ENCODE peak calls at places on chromosomes 5 and 9, in six cellular contexts. K is ascending aorta; P is cardiac muscle cell; N is heart right ventricle; D is CD4-positive, alpha-beta memory T cell; H is lower lobe of right lung. G is an unnamed sample. For H3K27me3, the result is how much of the 10 kb centered on the place peaks cover.

GRCh38 chr5:106376522-106376921 is 1294.2 kb downstream of the EFNA5 start:
- DNase-seq in N (no peak), K (no peak), H (no peak), P (no peak), D (no peak), G (no peak)

GRCh38 chr5:173324115-173325001 is 3.9 kb downstream of the STC2 start:
- DNase-seq in P (no peak), D (no peak), K (peak), N (peak), H (peak), G (peak)

GRCh38 chr5:150587016-150587415 is 53.4 kb upstream of the SYNPO start:
- DNase-seq in N (no peak), D (no peak), P (no peak), H (no peak), K (no peak), G (no peak)

GRCh38 chr5:135985946-135986345 is 31.2 kb upstream of the LECT2 start:
- DNase-seq in K (no peak), D (no peak), N (no peak), H (no peak), P (no peak), G (no peak)

GRCh38 chr9:27125936-27126335 is 16.9 kb downstream of the TEK start:
- DNase-seq in D (no peak), N (no peak), P (no peak), K (no peak), H (no peak), G (no peak)

GRCh38 chr5:65482280-65482726 is 583 bp upstream of the ADAMTS6 start:
- DNase-seq in P (peak), K (no peak), H (no peak), N (no peak), D (peak), G (no peak)

GRCh38 chr9:86714976-86715375 is 232.3 kb downstream of the GAS1 start:
- DNase-seq in N (no peak), D (no peak), K (no peak), P (no peak), H (no peak), G (no peak)

GRCh38 chr5:140020601-140021177 is 22.4 kb downstream of the NRG2 start:
- DNase-seq in H (no peak), K (no peak), D (no peak), P (no peak), N (no peak), G (no peak)

GRCh38 chr5:139863855-139864558 is 68.4 kb downstream of the PSD2 start:
- DNase-seq in H (peak), K (peak), D (peak), P (peak), N (peak), G (no peak)

GRCh38 chr5:33198816-33199215 is 241.9 kb upstream of the TARS1 start:
- DNase-seq in N (no peak), H (no peak), P (no peak), K (no peak), D (no peak), G (no peak)

GRCh38 chr9:76441551-76442322 is 17.2 kb upstream of the GCNT1 start:
- DNase-seq in N (no peak), D (no peak), P (no peak), H (no peak), K (no peak), G (no peak)

GRCh38 chr9:113274474-113275146 is 762 bp downstream of the CDC26 start:
- DNase-seq in H (no peak), K (no peak), D (peak), P (peak), N (no peak), G (no peak)

GRCh38 chr9:73667749-73668148 is 516.1 kb downstream of the ANXA1 start:
- DNase-seq in D (no peak), H (no peak), K (no peak), N (no peak), P (no peak), G (no peak)

GRCh38 chr9:98899399-98900056 is 44.2 kb upstream of the COL15A1 start:
- DNase-seq in P (peak), N (no peak), D (no peak), H (no peak), K (no peak), G (no peak)

GRCh38 chr9:100087218-100087617 is 11.6 kb downstream of the ERP44 start:
- DNase-seq in P (no peak), N (no peak), H (no peak), D (peak), K (no peak), G (no peak)

GRCh38 chr9:112000743-112001142 is 104.1 kb downstream of the UGCG start:
- DNase-seq in D (no peak), P (no peak), N (no peak), K (no peak), H (no peak), G (no peak)

GRCh38 chr9:127360205-127360604 is 36.8 kb upstream of the SLC2A8 start:
- DNase-seq in K (no peak), D (no peak), P (no peak), N (no peak), H (no peak), G (no peak)

GRCh38 chr5:54460181-54460919 is 4.9 kb downstream of the HSPB3 start:
- DNase-seq in H (no peak), P (peak), D (no peak), N (no peak), K (no peak), G (no peak)

GRCh38 chr5:122726990-122727616 is 47.8 kb upstream of the SNX2 start:
- DNase-seq in D (no peak), K (no peak), N (no peak), P (no peak), H (no peak), G (no peak)

GRCh38 chr9:91415290-91415689 is 8.3 kb downstream of the NFIL3 start:
- DNase-seq in D (no peak), P (no peak), K (no peak), N (no peak), H (no peak), G (no peak)

GRCh38 chr5:155834271-155834975 is 492.5 kb upstream of the SGCD start:
- DNase-seq in H (no peak), N (no peak), K (no peak), P (no peak), D (no peak), G (no peak)

GRCh38 chr5:103546858-103547257 is 15.7 kb downstream of the NUDT12 start:
- DNase-seq in K (no peak), D (no peak), P (no peak), N (no peak), H (no peak), G (no peak)

GRCh38 chr5:164741376-164741775 is 1236.0 kb downstream of the MAT2B start:
- DNase-seq in H (no peak), K (no peak), P (no peak), N (no peak), D (no peak), G (no peak)

GRCh38 chr5:52620315-52620714 is 167.4 kb upstream of the ITGA1 start:
- DNase-seq in H (no peak), N (no peak), K (no peak), D (no peak), P (no peak), G (no peak)

GRCh38 chr9:95313010-95313498 is 4.5 kb downstream of the FANCC start:
- DNase-seq in K (peak), N (peak), H (peak), P (peak), D (no peak), G (no peak)

GRCh38 chr9:110443146-110443877 is 105.6 kb upstream of the TXNDC8 start:
- DNase-seq in K (no peak), D (no peak), N (no peak), H (no peak), P (no peak), G (no peak)

GRCh38 chr5:181052928-181053759 is 13.1 kb downstream of the BTNL9 start:
- DNase-seq in N (no peak), H (no peak), K (no peak), P (peak), D (peak), G (no peak)

GRCh38 chr9:107260437-107261081 is 22.5 kb upstream of the RAD23B start:
- DNase-seq in D (no peak), K (no peak), P (no peak), H (no peak), N (no peak), G (no peak)

GRCh38 chr9:109166771-109167601 is at the start of gene FRRS1L:
- DNase-seq in N (no peak), K (no peak), D (no peak), P (peak), H (no peak), G (no peak)

GRCh38 chr9:135015565-135015964 is 71.9 kb upstream of the OLFM1 start:
- DNase-seq in K (no peak), N (no peak), H (no peak), P (no peak), D (no peak), G (no peak)

GRCh38 chr9:86413966-86414880 is 60.0 kb upstream of the TUT7 start:
- DNase-seq in H (no peak), K (no peak), D (peak), N (no peak), P (peak), G (no peak)

GRCh38 chr5:43039468-43040286 is 442 bp downstream of the ANXA2R start:
- DNase-seq in H (peak), N (peak), K (peak), P (peak), D (peak), G (peak)
- H3K27me3 ChIP-seq in H (under half), N (half or more), K (under half), P (half or more), D (under half), G (half or more)

DNA sequence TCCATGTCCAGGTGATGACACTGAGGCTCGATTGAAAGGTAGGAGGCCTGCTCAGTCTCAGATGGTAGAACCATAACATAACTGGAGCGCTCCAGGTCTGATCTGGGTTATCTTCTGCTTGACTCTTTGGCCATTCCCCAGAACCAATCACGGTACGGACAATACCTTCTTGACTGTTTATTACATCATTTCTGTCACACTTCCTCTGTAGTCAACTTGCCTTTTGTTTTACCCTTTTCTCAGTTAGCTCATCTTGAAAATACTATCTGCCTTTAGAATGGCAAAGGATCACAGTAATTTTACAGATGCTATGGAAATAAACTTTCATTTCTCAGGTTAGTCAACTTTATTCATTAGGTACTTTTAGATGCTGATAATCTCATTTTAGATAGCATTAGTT is 22.4 kb downstream of the GLRA1 start:
- DNase-seq in N (no peak), P (no peak), D (no peak), K (no peak), H (no peak), G (no peak)
- H3K4me3 ChIP-seq in N (no peak), P (no peak), D (no peak), K (no peak), H (no peak), G (no peak)

GRCh38 chr5:133781446-133781845 is 169.1 kb upstream of the FSTL4 start:
- DNase-seq in K (peak), P (no peak), H (no peak), D (no peak), N (no peak), G (no peak)

GRCh38 chr5:133783481-133783880 is 171.1 kb upstream of the FSTL4 start:
- DNase-seq in K (no peak), P (no peak), D (no peak), N (no peak), H (no peak), G (no peak)

GRCh38 chr5:133785182-133785581 is 172.8 kb upstream of the FSTL4 start:
- DNase-seq in K (no peak), P (no peak), D (no peak), N (no peak), H (no peak), G (no peak)

GRCh38 chr5:133780619-133781280 is 168.4 kb upstream of the FSTL4 start:
- DNase-seq in H (no peak), K (peak), N (no peak), D (no peak), P (no peak), G (no peak)

DNA sequence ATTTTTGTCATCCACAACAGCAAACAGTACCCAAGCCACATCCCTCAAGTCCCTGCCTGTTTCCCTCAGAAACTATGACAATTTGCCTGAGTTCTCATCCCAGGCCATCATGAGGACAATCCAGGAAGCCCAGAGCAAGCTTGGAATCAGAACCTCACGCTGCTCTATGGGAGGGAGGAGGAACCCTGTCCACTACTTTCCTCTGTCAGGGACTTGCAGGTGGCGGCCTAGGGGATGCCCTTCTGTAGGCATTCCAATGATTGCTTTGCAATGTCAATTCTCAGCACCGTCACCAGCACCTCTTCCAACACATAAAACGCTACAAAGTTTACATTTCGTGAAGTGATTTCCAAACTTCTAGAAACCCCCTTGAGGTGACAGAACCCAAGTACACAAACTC is 170.4 kb upstream of the FSTL4 start:
- DNase-seq in K (peak), D (no peak), H (no peak), N (no peak), P (no peak), G (no peak)
- H3K27ac ChIP-seq in K (no peak), D (no peak), H (no peak), N (no peak), P (no peak), G (no peak)

DNA sequence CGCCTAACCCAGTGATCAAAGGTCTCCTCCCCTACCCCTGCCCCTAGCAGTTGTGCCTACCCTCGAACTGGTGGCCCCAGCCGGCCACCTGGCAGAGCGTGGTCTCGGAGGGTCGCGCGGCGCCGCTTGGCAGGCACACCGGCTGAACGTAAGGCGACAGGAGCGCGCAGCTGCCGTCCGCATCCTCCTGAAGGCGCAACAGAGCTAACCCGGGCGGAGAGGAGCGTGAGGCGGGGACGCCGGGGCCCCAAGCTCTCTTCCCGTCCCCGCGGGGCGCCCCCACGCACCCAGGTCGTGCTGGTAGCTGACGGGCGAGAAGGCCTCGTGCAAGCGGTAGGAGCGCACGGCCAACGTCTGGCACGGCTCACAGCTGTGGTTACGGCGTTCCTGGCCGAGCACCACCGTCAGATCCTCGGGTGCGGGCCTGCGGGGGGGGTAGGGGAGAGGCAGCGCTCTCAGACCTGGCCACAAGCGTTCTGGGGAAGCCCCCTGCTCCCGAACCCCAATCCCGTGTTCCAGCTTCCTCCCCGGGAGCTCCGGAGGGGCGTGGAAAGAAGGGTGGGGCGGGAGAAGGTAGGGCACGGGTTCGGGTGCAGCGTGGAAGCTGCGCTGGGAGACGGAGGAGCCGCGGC is 2.8 kb upstream of the PFN3 start:
- DNase-seq in K (no peak), H (no peak), D (peak), P (peak), N (no peak), G (no peak)
- H3K27me3 ChIP-seq in K (under half), H (half or more), D (under half), P (half or more), N (half or more), G (under half)

GRCh38 chr9:129597355-129598088 is 23.4 kb downstream of the C9orf50 start:
- DNase-seq in H (peak), K (peak), N (peak), D (no peak), P (peak), G (no peak)
- H3K4me3 ChIP-seq in H (peak), K (peak), N (peak), D (no peak), P (peak), G (peak)

DNA sequence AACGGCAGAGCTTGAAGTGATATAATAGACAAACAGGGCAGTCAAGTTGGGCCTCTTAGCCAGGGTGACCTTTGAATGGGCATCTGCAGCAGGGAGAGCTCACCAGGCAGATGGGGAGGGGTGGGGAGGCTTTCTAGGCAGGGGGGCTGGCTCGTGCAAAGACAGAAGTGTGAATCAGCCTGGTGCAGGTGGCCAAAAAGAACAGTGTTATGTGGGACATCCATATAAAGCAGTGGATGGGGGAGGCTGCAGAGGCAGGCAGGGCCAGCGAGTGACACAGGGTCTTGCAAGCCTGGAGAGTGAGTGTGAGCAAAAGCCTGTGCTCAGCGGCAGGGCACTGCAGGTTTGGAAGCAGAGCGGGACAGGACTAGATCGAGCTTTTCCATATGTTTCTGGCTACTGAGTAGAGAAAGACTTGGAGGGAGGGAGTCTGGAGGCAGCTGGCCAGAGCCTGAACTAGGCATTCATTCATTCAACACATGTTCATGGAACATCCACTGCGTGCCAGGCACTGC is 14.2 kb upstream of the TTLL11 start:
- DNase-seq in D (no peak), N (no peak), K (no peak), H (no peak), P (no peak), G (no peak)
- H3K27ac ChIP-seq in D (no peak), N (no peak), K (no peak), H (no peak), P (no peak), G (no peak)

GRCh38 chr9:104608336-104608735 is 2.9 kb upstream of the OR13C2 start:
- DNase-seq in D (no peak), H (no peak), N (no peak), K (no peak), P (no peak), G (no peak)
- H3K27me3 ChIP-seq in D (under half), H (under half), N (under half), K (under half), P (under half), G (under half)

GRCh38 chr5:179819296-179820126 is 1.2 kb upstream of the SQSTM1 start:
- DNase-seq in P (peak), N (peak), K (peak), D (no peak), H (peak), G (no peak)

GRCh38 chr5:179816401-179817070 is 4.2 kb upstream of the SQSTM1 start:
- DNase-seq in K (no peak), N (peak), P (no peak), D (no peak), H (peak), G (no peak)

GRCh38 chr5:179818746-179819295 is 1.9 kb upstream of the SQSTM1 start:
- DNase-seq in H (peak), K (peak), P (peak), D (peak), N (peak), G (peak)

GRCh38 chr5:179815491-179816249 is 5.0 kb upstream of the SQSTM1 start:
- DNase-seq in H (no peak), D (no peak), P (no peak), K (no peak), N (peak), G (no peak)

DNA sequence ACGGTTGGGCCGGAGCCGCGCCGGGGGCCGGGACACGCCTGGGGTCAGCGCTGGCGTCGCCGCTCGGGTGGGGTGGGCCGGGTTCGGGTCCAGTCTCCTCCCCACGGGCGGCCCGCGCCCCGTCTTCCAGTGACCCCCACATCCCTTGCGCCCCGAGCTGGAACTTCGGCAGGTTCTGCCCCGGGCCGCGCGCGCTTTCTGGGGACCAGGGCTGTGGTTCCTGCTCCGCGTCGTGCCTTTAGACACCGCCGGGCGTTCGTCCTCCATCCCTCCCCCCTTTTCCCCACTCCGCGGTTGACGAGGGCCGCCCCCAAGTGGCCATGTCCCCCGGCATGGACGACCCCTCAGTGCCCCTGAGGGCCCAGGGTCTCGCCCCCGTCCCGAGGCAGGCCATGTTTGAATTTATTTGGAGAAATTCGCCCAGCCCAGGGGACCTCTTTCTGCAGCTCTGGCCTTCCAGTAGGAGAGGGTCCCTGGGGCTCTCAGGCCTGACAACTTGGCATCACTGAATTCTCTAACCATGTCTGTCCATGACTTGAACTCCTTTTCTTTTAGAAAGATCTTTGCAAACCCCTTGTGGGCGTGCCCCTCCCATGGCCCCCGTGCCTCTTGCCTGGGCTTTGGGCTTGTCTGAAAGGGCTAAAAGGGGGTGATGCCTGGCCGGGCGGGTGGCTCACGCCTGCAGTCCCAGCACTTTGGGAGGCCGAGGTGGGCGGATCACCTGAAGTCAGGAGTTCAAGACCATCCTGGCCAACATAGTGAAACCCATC is 3.4 kb upstream of the SQSTM1 start:
- DNase-seq in D (no peak), N (peak), P (no peak), H (peak), K (no peak), G (peak)
- H3K4me3 ChIP-seq in D (no peak), N (peak), P (peak), H (peak), K (peak), G (peak)

GRCh38 chr5:109601736-109602135 is 88.0 kb upstream of the MAN2A1 start:
- DNase-seq in H (no peak), K (no peak), P (peak), D (no peak), N (no peak), G (no peak)
- H3K27ac ChIP-seq in H (no peak), K (no peak), P (no peak), D (no peak), N (no peak), G (no peak)

G was measured in suprapubic skin.